ENCODE peak calls at places on chromosome 22, in ten cellular contexts. V, N, R, L, F, W, B, E, S and K are unnamed samples.

GRCh38 chr22:30877662-30878515 is 90.7 kb downstream of the MORC2 start:
- DNase-seq in W (no peak), V (no peak), B (no peak), E (no peak), N (no peak), S (no peak), R (no peak), F (peak), L (no peak), K (no peak)

GRCh38 chr22:26589367-26589844 is 526 bp downstream of the TPST2 start:
- DNase-seq in B (no peak), E (peak), F (peak), W (no peak), L (peak), N (peak), V (no peak), R (no peak), S (peak), K (no peak)

GRCh38 chr22:30422481-30423295 is 2.9 kb upstream of the MTFP1 start:
- DNase-seq in V (no peak), B (no peak), F (peak), R (peak), W (peak), N (no peak), S (peak), E (no peak), L (peak), K (peak)

GRCh38 chr22:27456696-27457503 is 344.7 kb downstream of the MN1 start:
- DNase-seq in F (no peak), N (no peak), W (peak), L (peak), E (no peak), V (no peak), R (no peak), B (no peak), S (no peak), K (no peak)

GRCh38 chr22:25081409-25081824 is 118.2 kb upstream of the CRYBB3 start:
- DNase-seq in S (peak), B (peak), W (no peak), L (peak), E (no peak), F (peak), R (peak), N (peak), V (peak), K (no peak)

GRCh38 chr22:28911777-28912669 is 28.7 kb downstream of the ZNRF3 start:
- DNase-seq in V (no peak), L (peak), E (no peak), N (no peak), F (peak), W (peak), R (no peak), B (no peak), S (no peak), K (no peak)

GRCh38 chr22:38973289-38974169 is 8.6 kb upstream of the APOBEC3B start:
- DNase-seq in B (peak), E (no peak), S (peak), V (peak), N (peak), F (peak), R (no peak), W (no peak), L (peak), K (no peak)

GRCh38 chr22:34776827-34777226 is 289.1 kb upstream of the ISX start:
- DNase-seq in N (no peak), B (no peak), W (no peak), E (no peak), R (no peak), L (no peak), S (no peak), V (no peak), F (no peak), K (no peak)

GRCh38 chr22:48923165-48923875 is 904.4 kb downstream of the BRD1 start:
- DNase-seq in B (no peak), W (no peak), S (no peak), E (peak), F (no peak), R (no peak), N (no peak), L (no peak), V (no peak), K (no peak)

GRCh38 chr22:39496131-39496838 is 5.8 kb upstream of the MIEF1 start:
- DNase-seq in W (no peak), E (peak), L (peak), F (no peak), S (peak), R (peak), B (no peak), N (peak), V (peak), K (no peak)

GRCh38 chr22:17827466-17827865 is 53.2 kb upstream of the BID start:
- DNase-seq in S (no peak), L (peak), V (no peak), R (no peak), F (no peak), N (no peak), B (no peak), E (no peak), W (no peak), K (no peak)

GRCh38 chr22:20659258-20659657 is 114.7 kb upstream of the SERPIND1 start:
- DNase-seq in R (no peak), L (no peak), B (no peak), V (no peak), W (no peak), S (no peak), N (no peak), F (no peak), E (no peak), K (no peak)

GRCh38 chr22:29431986-29432385 is 6.4 kb upstream of the RFPL1 start:
- DNase-seq in R (no peak), N (no peak), E (no peak), W (no peak), B (no peak), L (no peak), V (no peak), F (peak), S (no peak), K (no peak)

GRCh38 chr22:28750471-28750881 is 8.6 kb downstream of the HSCB start:
- DNase-seq in S (no peak), W (peak), R (no peak), N (no peak), B (peak), F (no peak), L (peak), E (no peak), V (no peak), K (no peak)

GRCh38 chr22:40215266-40215665 is 37.5 kb downstream of the TNRC6B start:
- DNase-seq in W (no peak), N (no peak), R (no peak), B (no peak), V (no peak), L (peak), S (no peak), F (no peak), E (no peak), K (no peak)

DNA sequence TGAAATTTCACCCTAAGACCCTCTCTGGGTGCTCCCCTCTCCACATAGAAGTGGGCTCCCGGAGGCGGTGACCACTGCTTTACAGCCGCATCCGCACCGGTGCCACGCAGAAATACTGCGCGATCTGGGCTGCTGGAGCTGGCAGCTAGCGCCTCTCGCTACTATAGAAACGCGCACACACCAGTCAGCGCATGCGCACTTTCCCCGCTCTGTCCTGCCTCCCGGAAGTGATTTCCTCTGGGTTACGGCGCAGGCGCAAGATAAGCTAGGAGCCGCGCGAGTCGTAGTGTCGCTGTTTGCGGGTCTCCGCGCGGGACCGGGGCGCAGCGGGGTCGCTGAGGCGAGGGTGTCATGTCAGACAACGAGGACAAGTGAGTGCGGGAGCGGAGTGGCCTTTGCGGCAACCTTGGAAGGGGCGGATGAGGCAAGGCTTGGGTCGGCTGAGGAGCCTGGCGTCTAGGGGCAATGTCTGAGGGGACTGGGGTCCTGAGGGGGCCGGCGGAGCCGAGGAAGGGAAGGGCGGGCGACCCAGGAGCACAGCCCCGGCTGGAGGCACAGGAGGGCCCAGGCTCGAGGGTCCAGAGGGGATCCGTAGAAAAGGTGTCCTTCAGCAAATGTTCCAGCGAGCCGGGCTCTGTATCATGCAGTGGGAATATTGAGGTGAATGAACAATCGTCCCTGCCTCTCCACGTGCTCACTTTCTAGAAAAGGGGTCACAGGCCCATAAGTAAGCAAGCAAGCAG is at the start of the genes C22orf23 and POLR2F:
- DNase-seq in S (peak), V (peak), F (peak), B (peak), W (peak), R (peak), L (peak), E (peak), N (peak), K (peak)
- TF ChIP-seq CTCF in S (peak), V (no peak), F (no peak), B (no peak), W (no peak), R (no peak), L (no peak), E (no peak), N (no peak), K (no peak)

GRCh38 chr22:49928571-49929552 is 10.4 kb downstream of the CRELD2 start:
- DNase-seq in V (no peak), L (no peak), N (no peak), F (no peak), B (no peak), E (no peak), S (no peak), W (no peak), R (no peak), K (no peak)

GRCh38 chr22:49930596-49931412 is 12.4 kb downstream of the CRELD2 start:
- DNase-seq in S (peak), V (no peak), L (peak), N (peak), B (no peak), W (no peak), F (peak), E (no peak), R (peak), K (no peak)

GRCh38 chr22:49928185-49928495 is 9.7 kb downstream of the CRELD2 start:
- DNase-seq in S (no peak), B (no peak), L (no peak), F (no peak), W (no peak), R (no peak), N (no peak), V (no peak), E (no peak), K (no peak)

GRCh38 chr22:49930128-49930527 is 11.7 kb downstream of the CRELD2 start:
- DNase-seq in F (no peak), B (no peak), V (no peak), W (no peak), S (no peak), L (no peak), N (no peak), R (no peak), E (no peak), K (no peak)

DNA sequence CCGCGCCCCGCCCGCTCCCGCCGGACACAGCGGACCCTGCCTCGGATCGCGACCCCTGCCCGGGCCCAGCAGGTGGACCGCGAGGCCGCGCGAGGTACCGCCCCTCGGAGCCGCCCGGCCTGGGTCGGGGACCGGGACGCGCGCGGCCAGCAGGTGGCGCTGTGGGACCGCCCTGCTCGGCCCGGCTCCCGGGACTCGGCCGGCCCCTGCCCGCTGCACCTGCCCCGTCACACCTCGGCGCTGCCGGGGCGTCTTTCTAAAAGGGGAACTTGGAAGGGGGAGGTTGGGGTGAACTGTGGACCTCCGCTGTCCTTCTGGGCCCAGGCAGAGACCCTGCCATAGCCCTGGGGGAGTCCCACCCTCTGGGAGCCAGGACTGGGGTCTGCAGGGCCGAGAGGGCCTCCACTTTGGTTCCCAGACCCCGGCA is 11.1 kb downstream of the CRELD2 start:
- DNase-seq in S (peak), N (peak), B (no peak), L (peak), V (peak), E (peak), F (no peak), R (no peak), W (no peak), K (no peak)
- TF ChIP-seq CTCF in S (peak), N (peak), B (peak), L (no peak), V (peak), E (peak), F (peak), R (peak), W (peak), K (peak)

DNA sequence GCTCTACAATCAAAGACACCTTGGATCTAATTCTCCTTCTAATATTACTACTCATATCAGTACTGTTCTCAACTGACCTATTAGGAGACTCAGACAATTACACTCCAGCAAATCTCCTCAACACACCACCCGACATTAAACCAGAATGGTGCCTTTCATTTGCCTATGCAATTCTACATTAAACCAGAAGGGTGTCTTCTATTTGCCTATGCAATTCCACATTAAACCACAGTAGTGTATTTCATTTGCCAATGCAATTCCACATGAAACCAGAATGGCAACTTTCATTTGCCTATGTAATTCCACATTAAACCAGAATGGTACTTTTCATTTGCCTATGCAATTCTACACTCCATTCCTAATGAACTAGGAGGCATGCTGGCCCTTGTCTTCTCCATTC is 15.3 kb upstream of the APOL3 start:
- DNase-seq in R (no peak), B (no peak), S (no peak), E (no peak), F (no peak), L (no peak), W (no peak), V (no peak), N (no peak), K (no peak)
- TF ChIP-seq CTCF in R (no peak), B (no peak), S (no peak), E (peak), F (no peak), L (peak), W (no peak), V (peak), N (no peak), K (no peak)

GRCh38 chr22:22201185-22201924 is 43.2 kb upstream of the VPREB1 start:
- DNase-seq in N (peak), R (no peak), L (peak), W (peak), B (no peak), E (no peak), V (no peak), F (no peak), S (peak), K (no peak)
- TF ChIP-seq CTCF in N (peak), R (peak), L (peak), W (peak), B (peak), E (no peak), V (peak), F (peak), S (peak), K (no peak)

GRCh38 chr22:46104881-46105493 is 45.3 kb upstream of the PPARA start:
- DNase-seq in S (peak), R (no peak), F (no peak), V (no peak), B (no peak), W (no peak), N (no peak), L (no peak), E (no peak), K (no peak)
- TF ChIP-seq CTCF in S (no peak), R (no peak), F (no peak), V (no peak), B (no peak), W (no peak), N (no peak), L (no peak), E (no peak), K (no peak)

GRCh38 chr22:46984751-46985506 is 222.5 kb downstream of the TBC1D22A start:
- DNase-seq in S (peak), L (peak), B (no peak), F (no peak), W (no peak), R (peak), E (no peak), N (no peak), V (no peak), K (no peak)
- TF ChIP-seq CTCF in S (no peak), L (no peak), B (no peak), F (no peak), W (peak), R (no peak), E (no peak), N (no peak), V (no peak), K (no peak)

DNA sequence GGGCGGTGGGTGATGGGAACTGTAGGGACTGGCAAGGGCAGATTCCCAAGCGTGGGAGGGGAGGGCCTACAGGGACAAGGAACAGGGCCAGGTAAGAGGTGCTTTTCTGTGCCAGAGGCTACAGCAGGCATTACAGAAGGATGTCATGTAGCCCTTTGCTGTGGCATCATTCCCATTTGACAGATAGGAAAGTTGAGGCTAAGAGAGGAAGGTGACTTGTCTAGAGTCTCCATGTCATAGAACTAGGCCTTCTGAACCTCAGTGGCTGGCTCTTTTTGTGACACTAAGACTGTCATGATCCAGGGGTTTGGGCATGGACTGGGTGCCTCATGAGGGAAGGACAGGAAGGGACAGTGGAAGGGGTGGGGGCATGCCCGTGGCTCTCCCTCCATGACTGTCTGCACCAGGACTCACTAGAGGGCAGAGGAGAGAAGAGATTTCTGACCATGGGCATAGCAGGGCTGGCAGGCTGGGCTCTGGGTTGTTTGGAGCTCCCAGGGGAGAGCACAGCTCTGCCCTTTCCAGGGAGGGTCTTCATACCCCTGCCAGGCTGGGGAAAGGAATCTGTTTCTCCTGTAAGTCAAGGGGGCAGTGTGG is 3.2 kb downstream of the MMP11 start:
- DNase-seq in W (no peak), R (no peak), B (no peak), E (no peak), V (no peak), N (no peak), L (no peak), S (no peak), F (no peak), K (no peak)
- TF ChIP-seq CTCF in W (no peak), R (no peak), B (no peak), E (no peak), V (no peak), N (no peak), L (no peak), S (no peak), F (no peak), K (no peak)

GRCh38 chr22:41672780-41673509 is 15.7 kb downstream of the SNU13 start:
- DNase-seq in F (no peak), R (no peak), B (peak), E (no peak), W (no peak), V (no peak), L (no peak), N (no peak), S (no peak), K (no peak)
- TF ChIP-seq CTCF in F (no peak), R (peak), B (peak), E (no peak), W (peak), V (peak), L (peak), N (peak), S (no peak), K (no peak)

DNA sequence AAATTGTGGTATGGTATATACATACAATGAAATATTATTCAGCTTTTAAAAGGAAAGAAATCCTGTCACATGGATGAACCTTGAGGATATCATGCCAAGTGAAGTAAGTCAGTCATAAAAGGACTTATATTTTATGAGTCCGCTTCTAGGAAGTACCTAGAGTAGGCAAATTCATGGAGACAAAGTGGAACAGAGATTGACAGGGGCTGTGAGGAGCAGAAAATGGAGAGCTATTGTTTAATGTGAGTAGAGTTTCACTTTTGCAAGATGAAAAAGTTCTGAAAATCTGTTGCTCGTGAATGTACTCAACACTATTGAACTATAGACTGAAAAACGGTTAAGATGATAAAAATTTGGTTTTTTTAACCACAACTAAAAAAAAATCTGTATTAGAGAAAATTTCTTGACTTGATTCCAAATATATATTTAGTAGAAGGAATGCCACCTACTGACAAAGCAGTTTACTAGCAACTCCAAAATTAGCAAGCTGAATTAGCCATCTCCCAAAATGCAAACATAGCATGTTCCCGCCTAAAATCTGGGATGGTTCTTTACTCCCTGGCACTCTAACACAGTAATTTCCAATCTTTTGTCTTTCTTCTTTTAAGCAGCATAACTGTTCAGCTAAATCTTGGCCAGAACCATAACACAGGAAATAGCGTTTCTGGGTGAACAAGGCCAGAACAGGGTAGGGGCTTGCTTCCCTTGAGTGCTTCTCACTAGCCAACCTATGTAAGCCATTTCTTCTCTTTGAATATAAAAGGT is 1.5 kb downstream of the UFD1 start:
- DNase-seq in L (peak), N (no peak), E (no peak), W (no peak), R (no peak), B (no peak), S (no peak), V (no peak), F (no peak), K (no peak)
- TF ChIP-seq CTCF in L (peak), N (peak), E (no peak), W (peak), R (peak), B (no peak), S (no peak), V (no peak), F (no peak), K (no peak)